ENCODE peak calls at places on chromosomes 3 and 15, in five cellular contexts. N is PC-9, U is Peyer's patch, I is transverse colon, W is lower lobe of right lung. L is an unnamed sample. For H3K4me1, the result is how much of the 10 kb centered on the place peaks cover.

GRCh38 chr3:35829499-35829898 is 190.2 kb downstream of the ARPP21 start:
- DNase-seq in I (no peak), U (no peak), W (no peak), N (no peak), L (no peak)

GRCh38 chr15:94028121-94028520 is 203.2 kb upstream of the MCTP2 start:
- DNase-seq in U (no peak), W (no peak), I (no peak), N (no peak), L (no peak)

GRCh38 chr15:87369269-87369668 is 887.3 kb downstream of the NTRK3 start:
- DNase-seq in W (no peak), U (no peak), I (no peak), N (peak), L (no peak)

GRCh38 chr3:126536126-126536525 is 12.2 kb downstream of the CHST13 start:
- DNase-seq in W (peak), N (no peak), I (no peak), U (peak), L (no peak)

GRCh38 chr3:125142418-125142778 is 70.2 kb downstream of the SLC12A8 start:
- DNase-seq in N (no peak), U (no peak), I (no peak), W (no peak), L (no peak)

GRCh38 chr3:76527773-76528172 is 512.1 kb upstream of the ROBO2 start:
- DNase-seq in U (no peak), W (no peak), N (no peak), I (no peak), L (no peak)

GRCh38 chr3:188853896-188854295 is 317.9 kb upstream of the TPRG1 start:
- DNase-seq in I (no peak), W (no peak), N (no peak), U (no peak), L (no peak)

GRCh38 chr3:7953449-7954015 is 548.1 kb upstream of the LMCD1 start:
- DNase-seq in I (no peak), W (no peak), N (no peak), U (no peak), L (no peak)

GRCh38 chr15:99424978-99425665 is 140.7 kb upstream of the MEF2A start:
- DNase-seq in U (peak), N (peak), W (no peak), I (no peak), L (no peak)

GRCh38 chr3:148992027-148992634 is 791 bp downstream of the GYG1 start:
- DNase-seq in I (peak), N (no peak), U (peak), W (peak), L (peak)

GRCh38 chr15:80019168-80019745 is 40.2 kb upstream of the ZFAND6 start:
- DNase-seq in N (no peak), I (no peak), U (no peak), W (no peak), L (no peak)

GRCh38 chr15:55168350-55168974 is 28.3 kb downstream of the RSL24D1 start:
- DNase-seq in N (no peak), U (peak), W (no peak), I (peak), L (peak)

GRCh38 chr15:85403745-85404144 is 23.3 kb downstream of the AKAP13 start:
- DNase-seq in W (no peak), U (no peak), I (no peak), N (no peak), L (no peak)

GRCh38 chr3:103218146-103218545 is 783.3 kb downstream of the ZPLD1 start:
- DNase-seq in I (no peak), W (no peak), N (no peak), U (no peak), L (no peak)

GRCh38 chr15:78431955-78432354 is 6.1 kb upstream of the IREB2 start:
- DNase-seq in U (no peak), I (no peak), N (no peak), W (no peak), L (no peak)

GRCh38 chr15:42364529-42364928 is 5.2 kb downstream of the CAPN3 start:
- DNase-seq in U (no peak), N (no peak), I (no peak), W (no peak), L (no peak)

GRCh38 chr3:28215407-28215806 is 26.0 kb upstream of the CMC1 start:
- DNase-seq in W (no peak), N (no peak), I (no peak), U (no peak), L (no peak)

GRCh38 chr15:78634251-78635145 is 6.5 kb downstream of the CHRNB4 start:
- DNase-seq in U (no peak), I (no peak), N (no peak), W (no peak), L (no peak)

GRCh38 chr3:118641608-118642007 is 393.0 kb downstream of the IGSF11 start:
- DNase-seq in I (no peak), W (no peak), U (no peak), N (no peak), L (no peak)

GRCh38 chr3:1824359-1824758 is 274.3 kb upstream of the CNTN4 start:
- DNase-seq in N (no peak), I (no peak), U (no peak), W (no peak), L (no peak)

GRCh38 chr15:93913871-93914270 is 317.5 kb upstream of the MCTP2 start:
- DNase-seq in U (no peak), W (no peak), I (no peak), N (no peak), L (no peak)

GRCh38 chr15:62594017-62594416 is 428.9 kb upstream of the C2CD4B start:
- DNase-seq in I (no peak), U (no peak), W (no peak), N (peak), L (no peak)

GRCh38 chr3:64741344-64741743 is 53.5 kb upstream of the ADAMTS9 start:
- DNase-seq in U (no peak), I (peak), N (no peak), W (peak), L (no peak)

GRCh38 chr3:35639251-35640185 is at the start of gene ARPP21:
- DNase-seq in U (peak), N (no peak), W (peak), I (no peak), L (no peak)

GRCh38 chr3:112464264-112464663 is 35.0 kb downstream of the BTLA start:
- DNase-seq in I (no peak), N (no peak), W (no peak), U (no peak), L (no peak)

GRCh38 chr15:86968244-86968643 is 888.6 kb downstream of the AGBL1 start:
- DNase-seq in N (no peak), W (no peak), I (no peak), U (no peak), L (no peak)

GRCh38 chr15:25830844-25831443 is 32.2 kb downstream of the ATP10A start:
- DNase-seq in I (peak), U (no peak), N (no peak), W (no peak), L (no peak)

GRCh38 chr3:27681249-27681748 is 40.8 kb downstream of the EOMES start:
- DNase-seq in N (peak), U (no peak), I (no peak), W (no peak), L (peak)

GRCh38 chr3:137761099-137761562 is 3.0 kb upstream of the SOX14 start:
- DNase-seq in I (no peak), W (no peak), N (no peak), U (no peak), L (no peak)

GRCh38 chr15:29688981-29689723 is 133.1 kb downstream of the TJP1 start:
- DNase-seq in I (no peak), U (no peak), W (no peak), N (no peak), L (no peak)

GRCh38 chr3:12655701-12656100 is 8.2 kb downstream of the RAF1 start:
- DNase-seq in U (no peak), N (no peak), I (no peak), W (no peak), L (no peak)

GRCh38 chr3:12656850-12657249 is 7.1 kb downstream of the RAF1 start:
- DNase-seq in U (no peak), W (no peak), I (no peak), N (no peak), L (no peak)

GRCh38 chr3:12653772-12654171 is 10.1 kb downstream of the RAF1 start:
- DNase-seq in U (no peak), I (no peak), N (no peak), W (no peak), L (no peak)

GRCh38 chr3:12658593-12659058 is 5.3 kb downstream of the RAF1 start:
- DNase-seq in N (no peak), I (no peak), U (no peak), W (no peak), L (no peak)

DNA sequence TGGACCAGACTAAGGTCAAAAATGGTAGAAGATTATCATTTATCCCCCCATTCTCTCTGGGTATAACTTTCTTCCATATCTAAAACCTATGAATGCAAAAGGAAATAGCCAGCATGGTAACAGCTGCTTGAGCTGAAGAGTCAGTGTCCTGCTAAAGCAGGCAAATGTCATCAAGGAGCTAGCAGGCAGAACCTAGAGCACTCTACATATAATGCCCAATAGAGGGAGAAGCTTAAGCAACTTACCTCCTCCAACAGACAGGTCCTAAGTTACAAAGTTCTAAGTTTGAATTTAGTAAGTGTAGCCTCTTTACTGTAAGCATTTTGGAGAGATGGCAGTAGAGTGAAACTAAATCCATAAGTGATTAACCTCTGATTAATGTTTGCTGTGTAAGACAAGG is 7.7 kb downstream of the RAF1 start:
- DNase-seq in W (no peak), I (no peak), N (no peak), U (no peak), L (no peak)
- H3K4me1 ChIP-seq in W (half or more), I (under half), N (under half), U (under half), L (under half)

GRCh38 chr3:31960793-31961431 is 20.1 kb downstream of the OSBPL10 start:
- DNase-seq in W (no peak), U (no peak), N (peak), I (no peak), L (no peak)
- H3K27ac ChIP-seq in W (no peak), U (peak), N (no peak), I (peak), L (no peak)

DNA sequence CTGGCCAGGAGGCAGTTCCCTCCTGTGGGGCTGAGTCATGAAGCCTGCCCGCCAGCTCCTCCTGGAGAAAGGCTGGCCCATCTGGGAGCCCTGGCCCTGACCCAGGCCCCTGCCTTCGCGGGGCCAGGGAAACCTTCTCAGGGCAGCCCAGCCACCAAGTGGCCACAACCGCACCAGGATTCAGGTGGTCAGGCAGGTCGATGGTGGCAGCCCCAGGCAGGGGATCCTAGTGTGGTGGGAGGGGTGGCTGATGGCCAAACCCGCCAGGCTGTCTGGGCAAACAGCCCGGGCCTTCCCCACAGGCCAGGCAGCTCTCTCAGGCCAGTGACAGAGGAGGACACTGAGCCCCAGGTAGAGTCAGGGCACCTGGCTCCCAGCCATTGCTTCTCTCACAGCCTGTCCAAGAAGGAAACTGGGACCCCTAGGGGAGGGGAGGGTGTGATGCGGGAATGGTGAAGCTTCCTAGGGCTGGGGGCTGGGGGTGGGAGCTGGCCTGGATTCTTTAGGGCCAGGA is 1.2 kb downstream of the TWF2 start:
- DNase-seq in W (peak), I (peak), U (peak), N (peak), L (peak)
- H3K4me3 ChIP-seq in W (peak), I (no peak), U (peak), N (peak), L (no peak)

GRCh38 chr15:31352911-31353811 is 26.5 kb downstream of the KLF13 start:
- DNase-seq in N (no peak), I (peak), U (peak), W (peak), L (peak)
- H3K4me1 ChIP-seq in N (under half), I (under half), U (half or more), W (half or more), L (half or more)

DNA sequence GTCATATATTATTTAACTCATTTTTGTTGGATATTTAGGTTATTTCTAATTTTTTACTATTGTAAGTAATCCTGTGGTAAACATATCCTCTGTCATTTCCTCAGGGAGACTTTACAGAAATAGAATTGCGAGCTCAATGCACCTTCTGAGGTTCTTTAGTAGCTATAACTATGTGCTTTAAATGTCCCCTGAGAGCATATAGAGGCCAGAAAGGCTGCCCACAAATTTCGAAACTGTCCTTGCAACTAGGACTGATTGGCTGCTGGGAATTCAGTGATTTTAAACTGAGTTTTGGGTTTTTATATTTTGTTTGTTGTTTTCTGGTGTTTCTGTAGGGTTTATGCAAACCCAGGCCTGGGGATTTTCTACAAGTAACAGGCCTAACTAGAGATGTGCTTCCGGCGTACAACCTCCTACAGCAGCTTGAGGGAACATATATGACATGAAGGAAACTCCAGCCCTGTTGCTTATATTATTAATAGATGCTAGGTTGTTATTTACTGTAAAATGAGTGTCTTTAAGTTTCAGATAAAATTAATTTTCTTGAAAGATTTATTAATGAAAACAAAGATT is 29.1 kb upstream of the P4HTM start:
- DNase-seq in U (no peak), W (no peak), I (no peak), N (no peak), L (no peak)
- H3K27ac ChIP-seq in U (no peak), W (no peak), I (no peak), N (no peak), L (no peak)

GRCh38 chr3:115475178-115476041 is 147.9 kb upstream of the GAP43 start:
- DNase-seq in I (no peak), N (no peak), W (no peak), U (no peak), L (no peak)

GRCh38 chr3:115469649-115470048 is 153.7 kb upstream of the GAP43 start:
- DNase-seq in N (no peak), I (no peak), W (no peak), U (no peak), L (no peak)

DNA sequence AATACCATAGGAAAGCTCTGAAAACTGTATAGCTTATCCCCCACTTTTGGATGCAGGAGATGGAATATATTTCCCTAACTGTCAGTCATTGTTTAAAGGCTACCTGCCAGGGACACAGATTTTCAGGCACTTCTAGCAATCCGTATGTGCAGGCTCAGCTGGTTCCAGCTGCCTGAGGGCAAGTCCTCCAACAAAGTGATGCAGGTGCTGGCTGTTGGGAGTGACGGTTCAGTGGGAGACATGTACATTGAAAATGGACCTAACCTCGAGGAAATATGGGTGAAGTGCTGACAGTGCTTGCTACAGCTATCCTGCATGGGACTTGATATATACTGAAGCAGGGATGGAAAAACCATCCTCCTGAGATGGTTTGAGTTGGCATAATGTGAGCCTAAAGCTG is 153.1 kb upstream of the GAP43 start:
- DNase-seq in W (no peak), N (no peak), I (no peak), U (no peak), L (no peak)
- H3K4me3 ChIP-seq in W (no peak), N (no peak), I (no peak), U (no peak), L (no peak)

GRCh38 chr15:38259134-38259533 is 6.5 kb downstream of the SPRED1 start:
- DNase-seq in N (no peak), I (no peak), W (no peak), U (no peak), L (no peak)
- H3K4me1 ChIP-seq in N (under half), I (under half), W (half or more), U (under half), L (under half)

DNA sequence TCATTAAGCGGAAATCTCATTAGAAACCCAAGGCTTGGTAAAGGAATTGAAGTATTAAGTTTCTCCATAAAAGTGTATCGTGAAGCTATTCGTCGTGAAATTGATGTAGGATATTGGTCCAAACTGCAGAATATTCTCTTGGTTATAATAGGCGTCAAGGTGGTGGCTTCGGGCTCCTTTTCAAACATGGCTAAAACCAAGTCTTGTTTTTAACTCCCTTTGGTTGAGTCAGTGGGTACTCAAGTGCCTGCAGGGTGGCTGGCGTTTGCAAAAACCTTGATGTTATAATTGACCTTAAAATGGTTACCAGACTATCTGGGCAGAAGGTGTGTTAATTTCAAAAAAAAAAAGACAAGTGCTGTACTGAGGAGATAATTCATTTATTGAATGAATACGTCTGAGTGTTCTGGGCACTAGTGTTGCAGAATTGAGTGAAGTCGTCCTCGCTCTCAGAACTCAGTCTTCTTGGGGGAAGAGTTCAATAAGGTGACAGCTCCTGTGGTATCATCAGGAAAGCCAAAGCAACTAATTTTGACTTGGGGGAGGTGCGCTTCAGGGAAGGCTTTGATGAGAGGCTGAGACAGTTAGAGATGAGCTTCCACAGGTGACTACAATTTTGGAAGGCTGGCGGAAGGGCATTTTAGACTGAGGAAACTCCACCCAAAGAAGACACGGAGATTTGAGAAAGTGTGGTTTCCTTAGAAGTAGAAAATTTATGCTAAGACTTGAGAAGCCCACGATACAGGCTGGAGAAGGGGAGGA is 1.6 kb downstream of the UBE2Q2 start:
- DNase-seq in U (no peak), I (no peak), W (no peak), N (no peak), L (no peak)
- H3K27ac ChIP-seq in U (peak), I (peak), W (peak), N (no peak), L (no peak)

GRCh38 chr3:172175254-172175599 is 135.8 kb downstream of the FNDC3B start:
- DNase-seq in U (no peak), W (no peak), N (no peak), I (no peak), L (no peak)

GRCh38 chr3:172173316-172174271 is 134.2 kb downstream of the FNDC3B start:
- DNase-seq in N (no peak), W (no peak), U (no peak), I (no peak), L (no peak)

GRCh38 chr3:172176385-172176784 is 137.0 kb downstream of the FNDC3B start:
- DNase-seq in U (no peak), N (no peak), W (no peak), I (no peak), L (no peak)

GRCh38 chr3:172177046-172177445 is 137.7 kb downstream of the FNDC3B start:
- DNase-seq in W (no peak), U (no peak), N (no peak), I (no peak), L (no peak)

GRCh38 chr3:172174396-172175253 is 135.2 kb downstream of the FNDC3B start:
- DNase-seq in W (no peak), N (no peak), I (no peak), U (no peak), L (no peak)
- H3K4me3 ChIP-seq in W (no peak), N (no peak), I (no peak), U (no peak), L (no peak)

GRCh38 chr3:182182531-182182968 is 470.8 kb downstream of the SOX2 start:
- DNase-seq in W (no peak), I (no peak), N (peak), U (no peak), L (no peak)

GRCh38 chr3:182179631-182180030 is 467.9 kb downstream of the SOX2 start:
- DNase-seq in I (no peak), W (no peak), N (peak), U (no peak), L (no peak)

GRCh38 chr3:182178488-182179200 is 466.9 kb downstream of the SOX2 start:
- DNase-seq in W (no peak), I (no peak), N (no peak), U (no peak), L (no peak)

GRCh38 chr3:182183716-182184430 is 472.1 kb downstream of the SOX2 start:
- DNase-seq in I (no peak), N (peak), U (no peak), W (no peak), L (no peak)

GRCh38 chr3:182180646-182181385 is 469.1 kb downstream of the SOX2 start:
- DNase-seq in U (no peak), I (no peak), W (no peak), N (peak), L (no peak)
- H3K4me1 ChIP-seq in U (under half), I (under half), W (under half), N (under half), L (under half)